ENCODE peak calls at places on chromosomes 3 and 15, in seven cellular contexts. X is NCI-H1417, E is SHP77, R is Peyer's patch, W is activated B cell treated with CpG ODN at 0.5 μM for 24 hours, D is mammary epithelial cell, L is AG08396. V is an unnamed sample.

GRCh38 chr3:131361464-131362421 is 19.8 kb upstream of the NUDT16 start:
- DNase-seq in X (peak), E (no peak), R (peak), W (no peak), D (peak), L (peak), V (no peak)

GRCh38 chr3:13414040-13414729 is 5.9 kb downstream of the NUP210 start:
- DNase-seq in X (no peak), E (no peak), R (no peak), W (peak), D (no peak), L (no peak), V (peak)

GRCh38 chr15:78660584-78660983 is 19.6 kb upstream of the CHRNB4 start:
- DNase-seq in X (no peak), E (no peak), R (no peak), W (no peak), D (no peak), L (no peak), V (no peak)

GRCh38 chr3:184175506-184175905 is 851 bp downstream of the AP2M1 start:
- DNase-seq in X (no peak), E (no peak), R (no peak), W (no peak), D (no peak), L (no peak), V (no peak)

GRCh38 chr3:173513123-173513522 is 115.6 kb downstream of the NLGN1 start:
- DNase-seq in X (no peak), E (no peak), R (no peak), W (no peak), D (peak), L (no peak), V (no peak)

GRCh38 chr15:62452016-62452415 is 286.9 kb upstream of the C2CD4B start:
- DNase-seq in X (no peak), E (no peak), R (no peak), W (no peak), D (no peak), L (no peak), V (no peak)

GRCh38 chr15:67050062-67050461 is 15.3 kb upstream of the SMAD3 start:
- DNase-seq in X (no peak), E (no peak), R (no peak), W (no peak), D (peak), L (no peak), V (no peak)

GRCh38 chr3:133730993-133731392 is 15.2 kb upstream of the TF start:
- DNase-seq in X (no peak), E (no peak), R (no peak), W (no peak), D (no peak), L (no peak), V (no peak)

GRCh38 chr15:94582368-94582767 is 351.0 kb downstream of the MCTP2 start:
- DNase-seq in X (peak), E (no peak), R (no peak), W (no peak), D (peak), L (no peak), V (no peak)

GRCh38 chr3:15051531-15051930 is 13.6 kb downstream of the MRPS25 start:
- DNase-seq in X (no peak), E (peak), R (peak), W (no peak), D (peak), L (peak), V (peak)

GRCh38 chr3:12425850-12426579 is 58.3 kb upstream of the TSEN2 start:
- DNase-seq in X (no peak), E (no peak), R (no peak), W (no peak), D (no peak), L (no peak), V (no peak)

GRCh38 chr3:108728934-108729333 is 28.3 kb downstream of the RETNLB start:
- DNase-seq in X (no peak), E (no peak), R (no peak), W (no peak), D (no peak), L (no peak), V (no peak)

GRCh38 chr3:46999516-47000197 is 20.2 kb downstream of the NBEAL2 start:
- DNase-seq in X (no peak), E (no peak), R (peak), W (no peak), D (no peak), L (no peak), V (no peak)

GRCh38 chr3:14418259-14418658 is 15.9 kb downstream of the SLC6A6 start:
- DNase-seq in X (no peak), E (no peak), R (no peak), W (no peak), D (no peak), L (no peak), V (no peak)

GRCh38 chr3:177470200-177470941 is 273.1 kb upstream of the TBL1XR1 start:
- DNase-seq in X (no peak), E (no peak), R (no peak), W (no peak), D (no peak), L (no peak), V (no peak)

GRCh38 chr15:51132384-51133139 is 37.9 kb upstream of the TNFAIP8L3 start:
- DNase-seq in X (no peak), E (no peak), R (no peak), W (no peak), D (peak), L (peak), V (no peak)

GRCh38 chr15:82043130-82043673 is 2.6 kb downstream of the MEX3B start:
- DNase-seq in X (no peak), E (no peak), R (no peak), W (no peak), D (no peak), L (no peak), V (no peak)

GRCh38 chr3:171950373-171950772 is 89.0 kb upstream of the FNDC3B start:
- DNase-seq in X (no peak), E (no peak), R (no peak), W (no peak), D (peak), L (peak), V (no peak)

GRCh38 chr3:68163961-68164360 is 509.5 kb upstream of the SUCLG2 start:
- DNase-seq in X (no peak), E (no peak), R (no peak), W (no peak), D (no peak), L (no peak), V (no peak)

GRCh38 chr3:122103821-122104514 is 48.8 kb downstream of the CD86 start:
- DNase-seq in X (no peak), E (no peak), R (no peak), W (no peak), D (no peak), L (no peak), V (no peak)

GRCh38 chr15:70584441-70584837 is 178.9 kb downstream of the UACA start:
- DNase-seq in X (no peak), E (no peak), R (no peak), W (no peak), D (no peak), L (no peak), V (no peak)

GRCh38 chr3:67381667-67382272 is 272.6 kb downstream of the SUCLG2 start:
- DNase-seq in X (peak), E (no peak), R (no peak), W (no peak), D (no peak), L (peak), V (no peak)

GRCh38 chr3:156762631-156763185 is 63.4 kb upstream of the LEKR1 start:
- DNase-seq in X (no peak), E (no peak), R (no peak), W (no peak), D (peak), L (no peak), V (no peak)

GRCh38 chr15:85879334-85880163 is 84.8 kb upstream of the KLHL25 start:
- DNase-seq in X (no peak), E (no peak), R (no peak), W (no peak), D (no peak), L (no peak), V (no peak)

GRCh38 chr3:196322-197153 is at the start of gene CHL1:
- DNase-seq in X (peak), E (no peak), R (no peak), W (peak), D (no peak), L (peak), V (no peak)

V was measured in activated T-helper 1 cell treated with Interleukin-2 at 50 U/mL for 16 hours.